ENCODE peak calls at places on chromosomes 1 and 21, in eight cellular contexts. One of them, this sample, is unnamed.

GRCh38 chr21:24118738-24119470 is 1488.4 kb downstream of the MRPL39 start:
- DNase-seq in neural progenitor cell: no peak
- DNase-seq in GM12865: no peak
- DNase-seq in caudate nucleus: no peak
- DNase-seq in M059J: no peak
- DNase-seq in stimulated activated CD4-positive, alpha-beta T cell treated with anti-CD3 and anti-CD28 coated beads, Interleukin-1b, Interleukin-23, amount 100 ng/mL, for 24 hours: no peak
- DNase-seq in Ammon's horn: no peak
- DNase-seq in endothelial cell of umbilical vein: no peak
- DNase-seq in this sample: no peak

GRCh38 chr21:35529141-35529863 is 480.2 kb upstream of the RUNX1 start:
- DNase-seq in neural progenitor cell: no peak
- DNase-seq in GM12865: peak
- DNase-seq in caudate nucleus: no peak
- DNase-seq in M059J: peak
- DNase-seq in stimulated activated CD4-positive, alpha-beta T cell treated with anti-CD3 and anti-CD28 coated beads, Interleukin-1b, Interleukin-23, amount 100 ng/mL, for 24 hours: no peak
- DNase-seq in Ammon's horn: peak
- DNase-seq in endothelial cell of umbilical vein: no peak
- DNase-seq in this sample: no peak

GRCh38 chr1:113021430-113022085 is 51.4 kb upstream of the LRIG2 start:
- DNase-seq in neural progenitor cell: no peak
- DNase-seq in GM12865: no peak
- DNase-seq in caudate nucleus: no peak
- DNase-seq in M059J: no peak
- DNase-seq in stimulated activated CD4-positive, alpha-beta T cell treated with anti-CD3 and anti-CD28 coated beads, Interleukin-1b, Interleukin-23, amount 100 ng/mL, for 24 hours: no peak
- DNase-seq in Ammon's horn: no peak
- DNase-seq in endothelial cell of umbilical vein: no peak
- DNase-seq in this sample: no peak

GRCh38 chr1:109984190-109984455 is 442 bp upstream of the AHCYL1 start:
- DNase-seq in neural progenitor cell: no peak
- DNase-seq in GM12865: no peak
- DNase-seq in caudate nucleus: no peak
- DNase-seq in M059J: peak
- DNase-seq in stimulated activated CD4-positive, alpha-beta T cell treated with anti-CD3 and anti-CD28 coated beads, Interleukin-1b, Interleukin-23, amount 100 ng/mL, for 24 hours: no peak
- DNase-seq in Ammon's horn: no peak
- DNase-seq in endothelial cell of umbilical vein: peak
- DNase-seq in this sample: peak

GRCh38 chr1:93616996-93617669 is 64.5 kb downstream of the BCAR3 start:
- DNase-seq in neural progenitor cell: no peak
- DNase-seq in GM12865: no peak
- DNase-seq in caudate nucleus: peak
- DNase-seq in M059J: peak
- DNase-seq in stimulated activated CD4-positive, alpha-beta T cell treated with anti-CD3 and anti-CD28 coated beads, Interleukin-1b, Interleukin-23, amount 100 ng/mL, for 24 hours: no peak
- DNase-seq in Ammon's horn: peak
- DNase-seq in endothelial cell of umbilical vein: peak
- DNase-seq in this sample: peak

GRCh38 chr1:22207605-22208264 is 64.8 kb upstream of the WNT4 start:
- DNase-seq in neural progenitor cell: peak
- DNase-seq in GM12865: no peak
- DNase-seq in caudate nucleus: no peak
- DNase-seq in M059J: no peak
- DNase-seq in stimulated activated CD4-positive, alpha-beta T cell treated with anti-CD3 and anti-CD28 coated beads, Interleukin-1b, Interleukin-23, amount 100 ng/mL, for 24 hours: no peak
- DNase-seq in Ammon's horn: peak
- DNase-seq in endothelial cell of umbilical vein: no peak
- DNase-seq in this sample: no peak

GRCh38 chr1:37606481-37607263 is 10.9 kb upstream of the GNL2 start:
- DNase-seq in neural progenitor cell: no peak
- DNase-seq in GM12865: no peak
- DNase-seq in caudate nucleus: no peak
- DNase-seq in M059J: no peak
- DNase-seq in stimulated activated CD4-positive, alpha-beta T cell treated with anti-CD3 and anti-CD28 coated beads, Interleukin-1b, Interleukin-23, amount 100 ng/mL, for 24 hours: no peak
- DNase-seq in Ammon's horn: no peak
- DNase-seq in endothelial cell of umbilical vein: no peak
- DNase-seq in this sample: no peak

GRCh38 chr1:59366352-59366751 is 69.5 kb downstream of the FGGY start:
- DNase-seq in neural progenitor cell: no peak
- DNase-seq in GM12865: no peak
- DNase-seq in caudate nucleus: no peak
- DNase-seq in M059J: no peak
- DNase-seq in stimulated activated CD4-positive, alpha-beta T cell treated with anti-CD3 and anti-CD28 coated beads, Interleukin-1b, Interleukin-23, amount 100 ng/mL, for 24 hours: no peak
- DNase-seq in Ammon's horn: no peak
- DNase-seq in endothelial cell of umbilical vein: no peak
- DNase-seq in this sample: no peak

GRCh38 chr1:218938259-218938658 is 235.4 kb upstream of the LYPLAL1 start:
- DNase-seq in neural progenitor cell: no peak
- DNase-seq in GM12865: no peak
- DNase-seq in caudate nucleus: no peak
- DNase-seq in M059J: peak
- DNase-seq in stimulated activated CD4-positive, alpha-beta T cell treated with anti-CD3 and anti-CD28 coated beads, Interleukin-1b, Interleukin-23, amount 100 ng/mL, for 24 hours: no peak
- DNase-seq in Ammon's horn: no peak
- DNase-seq in endothelial cell of umbilical vein: no peak
- DNase-seq in this sample: no peak

GRCh38 chr1:8171751-8172464 is 145.8 kb upstream of the ERRFI1 start:
- DNase-seq in neural progenitor cell: no peak
- DNase-seq in GM12865: no peak
- DNase-seq in caudate nucleus: no peak
- DNase-seq in M059J: no peak
- DNase-seq in stimulated activated CD4-positive, alpha-beta T cell treated with anti-CD3 and anti-CD28 coated beads, Interleukin-1b, Interleukin-23, amount 100 ng/mL, for 24 hours: no peak
- DNase-seq in Ammon's horn: no peak
- DNase-seq in endothelial cell of umbilical vein: no peak
- DNase-seq in this sample: no peak

GRCh38 chr1:61171346-61171745 is 89.0 kb downstream of the NFIA start:
- DNase-seq in neural progenitor cell: no peak
- DNase-seq in GM12865: no peak
- DNase-seq in caudate nucleus: no peak
- DNase-seq in M059J: no peak
- DNase-seq in stimulated activated CD4-positive, alpha-beta T cell treated with anti-CD3 and anti-CD28 coated beads, Interleukin-1b, Interleukin-23, amount 100 ng/mL, for 24 hours: no peak
- DNase-seq in Ammon's horn: no peak
- DNase-seq in endothelial cell of umbilical vein: no peak
- DNase-seq in this sample: no peak

GRCh38 chr1:7610936-7611335 is 160.2 kb upstream of the VAMP3 start:
- DNase-seq in neural progenitor cell: no peak
- DNase-seq in GM12865: no peak
- DNase-seq in caudate nucleus: no peak
- DNase-seq in M059J: no peak
- DNase-seq in stimulated activated CD4-positive, alpha-beta T cell treated with anti-CD3 and anti-CD28 coated beads, Interleukin-1b, Interleukin-23, amount 100 ng/mL, for 24 hours: no peak
- DNase-seq in Ammon's horn: no peak
- DNase-seq in endothelial cell of umbilical vein: no peak
- DNase-seq in this sample: no peak

GRCh38 chr1:52366517-52366827 is 467 bp upstream of the CC2D1B start:
- DNase-seq in neural progenitor cell: no peak
- DNase-seq in GM12865: no peak
- DNase-seq in caudate nucleus: no peak
- DNase-seq in M059J: no peak
- DNase-seq in stimulated activated CD4-positive, alpha-beta T cell treated with anti-CD3 and anti-CD28 coated beads, Interleukin-1b, Interleukin-23, amount 100 ng/mL, for 24 hours: no peak
- DNase-seq in Ammon's horn: no peak
- DNase-seq in endothelial cell of umbilical vein: no peak
- DNase-seq in this sample: no peak

GRCh38 chr1:50080904-50081586 is 27.7 kb upstream of the ELAVL4 start:
- DNase-seq in neural progenitor cell: no peak
- DNase-seq in GM12865: no peak
- DNase-seq in caudate nucleus: no peak
- DNase-seq in M059J: no peak
- DNase-seq in stimulated activated CD4-positive, alpha-beta T cell treated with anti-CD3 and anti-CD28 coated beads, Interleukin-1b, Interleukin-23, amount 100 ng/mL, for 24 hours: no peak
- DNase-seq in Ammon's horn: peak
- DNase-seq in endothelial cell of umbilical vein: no peak
- DNase-seq in this sample: no peak

This sample was measured in gastrocnemius medialis.